ENCODE peak calls at places on chromosomes 1 and 21, in eight cellular contexts. I is brain microvascular endothelial cell; P is CD8-positive, alpha-beta T cell; A is nucleus accumbens; E is nephron progenitor cell; K is EL; M is coronary artery; F is endothelial cell. B is an unnamed sample.
A peak's percentile ranks its signal among the peaks of the same experiment; 100 is the strongest.

GRCh38 chr21:28991861-28992525 is 684 bp downstream of the LTN1 start:
- DNase-seq in I (no peak), P (no peak), A (no peak), E (no peak), K (peak; percentile 14), M (no peak), F (no peak), B (no peak)

GRCh38 chr1:46612937-46613660 is 3.5 kb downstream of the MOB3C start:
- DNase-seq in I (no peak), P (no peak), A (no peak), E (peak; percentile 16), K (no peak), M (peak; percentile 73), F (no peak), B (no peak)

GRCh38 chr21:36860736-36861594 is 105.5 kb downstream of the HLCS start:
- DNase-seq in I (peak; percentile 62), P (no peak), A (no peak), E (no peak), K (peak; percentile 91), M (no peak), F (no peak), B (no peak)

GRCh38 chr1:31620631-31621497 is 3.4 kb downstream of the HCRTR1 start:
- DNase-seq in I (no peak), P (no peak), A (no peak), E (no peak), K (no peak), M (peak; percentile 49), F (no peak), B (no peak)

GRCh38 chr21:41446571-41446970 is 20.5 kb downstream of the MX1 start:
- DNase-seq in I (no peak), P (no peak), A (no peak), E (no peak), K (peak; percentile 73), M (no peak), F (no peak), B (no peak)

GRCh38 chr21:39079617-39080016 is 103.6 kb downstream of the PSMG1 start:
- DNase-seq in I (peak; percentile 24), P (no peak), A (no peak), E (no peak), K (no peak), M (peak; percentile 80), F (no peak), B (no peak)

GRCh38 chr21:32951041-32951440 is 74.7 kb upstream of the OLIG2 start:
- DNase-seq in I (no peak), P (no peak), A (no peak), E (no peak), K (no peak), M (no peak), F (no peak), B (no peak)

GRCh38 chr1:201883266-201883665 is 5.4 kb upstream of the SHISA4 start:
- DNase-seq in I (no peak), P (no peak), A (no peak), E (no peak), K (no peak), M (no peak), F (no peak), B (no peak)

GRCh38 chr1:175131100-175131499 is 61.5 kb downstream of the KIAA0040 start:
- DNase-seq in I (no peak), P (no peak), A (no peak), E (no peak), K (no peak), M (no peak), F (no peak), B (no peak)

GRCh38 chr1:2192031-2192995 is 2.3 kb downstream of the FAAP20 start:
- DNase-seq in I (no peak), P (no peak), A (no peak), E (no peak), K (no peak), M (no peak), F (no peak), B (no peak)

GRCh38 chr1:1283821-1284220 is 3.6 kb downstream of the SCNN1D start:
- DNase-seq in I (no peak), P (no peak), A (no peak), E (no peak), K (peak; percentile 35), M (no peak), F (no peak), B (no peak)

GRCh38 chr1:58162952-58163550 is 383.5 kb downstream of the OMA1 start:
- DNase-seq in I (peak; percentile 48), P (no peak), A (no peak), E (peak; percentile 66), K (peak; percentile 55), M (no peak), F (peak; percentile 75), B (peak; percentile 31)

GRCh38 chr21:37128069-37128468 is 55.0 kb downstream of the TTC3 start:
- DNase-seq in I (no peak), P (no peak), A (no peak), E (no peak), K (no peak), M (no peak), F (no peak), B (no peak)

GRCh38 chr1:46399307-46399706 is 5.2 kb downstream of the FAAH start:
- DNase-seq in I (no peak), P (no peak), A (no peak), E (no peak), K (no peak), M (no peak), F (no peak), B (no peak)

GRCh38 chr1:54156986-54157385 is 4.2 kb upstream of the CDCP2 start:
- DNase-seq in I (no peak), P (no peak), A (no peak), E (no peak), K (no peak), M (no peak), F (no peak), B (no peak)

GRCh38 chr1:38559180-38559874 is 300.2 kb downstream of the RRAGC start:
- DNase-seq in I (no peak), P (peak; percentile 80), A (no peak), E (peak; percentile 43), K (no peak), M (no peak), F (no peak), B (no peak)

GRCh38 chr1:201251411-201251810 is 31.9 kb upstream of the PKP1 start:
- DNase-seq in I (no peak), P (no peak), A (no peak), E (no peak), K (no peak), M (no peak), F (no peak), B (no peak)

B was measured in NCI-H1417.